ENCODE peak calls at places on chromosomes 6 and 20, in four cellular contexts. One of them, this sample, is unnamed.

GRCh38 chr6:53263915-53264314 is 84.8 kb downstream of the ELOVL5 start:
- DNase-seq in GM12892: no peak
- DNase-seq in suprapubic skin: no peak
- DNase-seq in endothelial cell of umbilical vein: no peak
- DNase-seq in this sample: no peak

GRCh38 chr6:122184260-122184934 is 215.1 kb upstream of the HSF2 start:
- DNase-seq in GM12892: no peak
- DNase-seq in suprapubic skin: no peak
- DNase-seq in endothelial cell of umbilical vein: peak; percentile 32
- DNase-seq in this sample: no peak

GRCh38 chr20:5714261-5715041 is 35.8 kb upstream of the SHLD1 start:
- DNase-seq in GM12892: no peak
- DNase-seq in suprapubic skin: no peak
- DNase-seq in endothelial cell of umbilical vein: peak; percentile 77
- DNase-seq in this sample: no peak

GRCh38 chr20:33667245-33668086 is 723 bp downstream of the ACTL10 start:
- DNase-seq in GM12892: peak; percentile 50
- DNase-seq in suprapubic skin: no peak
- DNase-seq in endothelial cell of umbilical vein: peak; percentile 73
- DNase-seq in this sample: peak; percentile 93

GRCh38 chr6:39203398-39203797 is 25.9 kb downstream of the KCNK5 start:
- DNase-seq in GM12892: no peak
- DNase-seq in suprapubic skin: no peak
- DNase-seq in endothelial cell of umbilical vein: no peak
- DNase-seq in this sample: no peak

GRCh38 chr6:154099211-154099610 is 60.2 kb downstream of the OPRM1 start:
- DNase-seq in GM12892: no peak
- DNase-seq in suprapubic skin: no peak
- DNase-seq in endothelial cell of umbilical vein: no peak
- DNase-seq in this sample: no peak

GRCh38 chr20:39874049-39874893 is 814.8 kb downstream of the MAFB start:
- DNase-seq in GM12892: peak; percentile 19
- DNase-seq in suprapubic skin: peak; percentile 81
- DNase-seq in endothelial cell of umbilical vein: peak; percentile 90
- DNase-seq in this sample: peak; percentile 61

GRCh38 chr20:17541596-17541995 is 10.4 kb upstream of the BFSP1 start:
- DNase-seq in GM12892: no peak
- DNase-seq in suprapubic skin: no peak
- DNase-seq in endothelial cell of umbilical vein: no peak
- DNase-seq in this sample: no peak

GRCh38 chr6:5728726-5729434 is 277.8 kb downstream of the NRN1 start:
- DNase-seq in GM12892: no peak
- DNase-seq in suprapubic skin: no peak
- DNase-seq in endothelial cell of umbilical vein: peak; percentile 31
- DNase-seq in this sample: no peak

GRCh38 chr20:13723015-13723414 is 61.7 kb downstream of the ESF1 start:
- DNase-seq in GM12892: no peak
- DNase-seq in suprapubic skin: no peak
- DNase-seq in endothelial cell of umbilical vein: no peak
- DNase-seq in this sample: no peak

GRCh38 chr6:83062225-83062624 is 3.4 kb downstream of the UBE3D start:
- DNase-seq in GM12892: no peak
- DNase-seq in suprapubic skin: no peak
- DNase-seq in endothelial cell of umbilical vein: no peak
- DNase-seq in this sample: no peak

GRCh38 chr6:54617730-54618129 is 228.8 kb upstream of the FAM83B start:
- DNase-seq in GM12892: no peak
- DNase-seq in suprapubic skin: no peak
- DNase-seq in endothelial cell of umbilical vein: peak; percentile 68
- DNase-seq in this sample: no peak

GRCh38 chr6:85408039-85408438 is 41.8 kb upstream of the NT5E start:
- DNase-seq in GM12892: no peak
- DNase-seq in suprapubic skin: no peak
- DNase-seq in endothelial cell of umbilical vein: no peak
- DNase-seq in this sample: no peak

GRCh38 chr6:134853111-134854055 is 96.5 kb downstream of the ALDH8A1 start:
- DNase-seq in GM12892: no peak
- DNase-seq in suprapubic skin: no peak
- DNase-seq in endothelial cell of umbilical vein: no peak
- DNase-seq in this sample: no peak

GRCh38 chr6:19121516-19121915 is 715.7 kb upstream of the ID4 start:
- DNase-seq in GM12892: no peak
- DNase-seq in suprapubic skin: no peak
- DNase-seq in endothelial cell of umbilical vein: no peak
- DNase-seq in this sample: no peak

GRCh38 chr6:39881851-39882566 is 52.3 kb downstream of the MOCS1 start:
- DNase-seq in GM12892: no peak
- DNase-seq in suprapubic skin: no peak
- DNase-seq in endothelial cell of umbilical vein: peak; percentile 8
- DNase-seq in this sample: no peak

GRCh38 chr20:7113577-7114466 is 346.3 kb downstream of the BMP2 start:
- DNase-seq in GM12892: no peak
- DNase-seq in suprapubic skin: no peak
- DNase-seq in endothelial cell of umbilical vein: peak; percentile 53
- DNase-seq in this sample: no peak

GRCh38 chr20:34579191-34579661 is 20.7 kb downstream of the MAP1LC3A start:
- DNase-seq in GM12892: no peak
- DNase-seq in suprapubic skin: no peak
- DNase-seq in endothelial cell of umbilical vein: peak; percentile 83
- DNase-seq in this sample: peak; percentile 40

GRCh38 chr6:31663961-31664789 is 622 bp downstream of the GPANK1 start:
- DNase-seq in GM12892: no peak
- DNase-seq in suprapubic skin: peak; percentile 81
- DNase-seq in endothelial cell of umbilical vein: peak; percentile 51
- DNase-seq in this sample: peak; percentile 90

GRCh38 chr6:11354019-11354418 is 121.6 kb upstream of the NEDD9 start:
- DNase-seq in GM12892: no peak
- DNase-seq in suprapubic skin: peak; percentile 60
- DNase-seq in endothelial cell of umbilical vein: peak; percentile 94
- DNase-seq in this sample: peak; percentile 37

GRCh38 chr6:54586251-54586650 is 260.3 kb upstream of the FAM83B start:
- DNase-seq in GM12892: no peak
- DNase-seq in suprapubic skin: no peak
- DNase-seq in endothelial cell of umbilical vein: peak; percentile 19
- DNase-seq in this sample: no peak

GRCh38 chr6:162704001-162704400 is 23.6 kb downstream of the PRKN start:
- DNase-seq in GM12892: no peak
- DNase-seq in suprapubic skin: no peak
- DNase-seq in endothelial cell of umbilical vein: no peak
- DNase-seq in this sample: no peak

GRCh38 chr20:49561806-49562205 is 6.1 kb downstream of the PTGIS start:
- DNase-seq in GM12892: no peak
- DNase-seq in suprapubic skin: no peak
- DNase-seq in endothelial cell of umbilical vein: no peak
- DNase-seq in this sample: no peak

GRCh38 chr6:156852147-156852857 is 75.1 kb downstream of the ARID1B start:
- DNase-seq in GM12892: no peak
- DNase-seq in suprapubic skin: no peak
- DNase-seq in endothelial cell of umbilical vein: no peak
- DNase-seq in this sample: no peak

GRCh38 chr6:144006731-144007454 is 1.2 kb downstream of the PLAGL1 start:
- DNase-seq in GM12892: no peak
- DNase-seq in suprapubic skin: peak; percentile 66
- DNase-seq in endothelial cell of umbilical vein: peak; percentile 67
- DNase-seq in this sample: no peak

GRCh38 chr6:10375391-10375969 is 39.4 kb downstream of the TFAP2A start:
- DNase-seq in GM12892: no peak
- DNase-seq in suprapubic skin: no peak
- DNase-seq in endothelial cell of umbilical vein: no peak
- DNase-seq in this sample: no peak

GRCh38 chr20:39070484-39071231 is 108.5 kb downstream of the DHX35 start:
- DNase-seq in GM12892: no peak
- DNase-seq in suprapubic skin: no peak
- DNase-seq in endothelial cell of umbilical vein: peak; percentile 25
- DNase-seq in this sample: no peak

GRCh38 chr20:18481596-18481995 is 14.4 kb downstream of the POLR3F start:
- DNase-seq in GM12892: no peak
- DNase-seq in suprapubic skin: no peak
- DNase-seq in endothelial cell of umbilical vein: no peak
- DNase-seq in this sample: no peak

GRCh38 chr20:45347936-45348809 is at the start of gene SDC4:
- DNase-seq in GM12892: peak; percentile 51
- DNase-seq in suprapubic skin: peak; percentile 83
- DNase-seq in endothelial cell of umbilical vein: peak; percentile 44
- DNase-seq in this sample: peak; percentile 95

GRCh38 chr6:146357578-146358340 is 185.9 kb upstream of the RAB32 start:
- DNase-seq in GM12892: no peak
- DNase-seq in suprapubic skin: no peak
- DNase-seq in endothelial cell of umbilical vein: peak; percentile 91
- DNase-seq in this sample: no peak

GRCh38 chr6:160379464-160379863 is 31.3 kb downstream of the SLC22A3 start:
- DNase-seq in GM12892: no peak
- DNase-seq in suprapubic skin: no peak
- DNase-seq in endothelial cell of umbilical vein: no peak
- DNase-seq in this sample: no peak

GRCh38 chr6:88370127-88370710 is 204.1 kb upstream of the CNR1 start:
- DNase-seq in GM12892: no peak
- DNase-seq in suprapubic skin: no peak
- DNase-seq in endothelial cell of umbilical vein: no peak
- DNase-seq in this sample: no peak

GRCh38 chr20:21435576-21435975 is 38.2 kb upstream of the NKX2-4 start:
- DNase-seq in GM12892: no peak
- DNase-seq in suprapubic skin: no peak
- DNase-seq in endothelial cell of umbilical vein: no peak
- DNase-seq in this sample: no peak

GRCh38 chr6:3228046-3228671 is 706 bp upstream of the TUBB2B start:
- DNase-seq in GM12892: no peak
- DNase-seq in suprapubic skin: no peak
- DNase-seq in endothelial cell of umbilical vein: no peak
- DNase-seq in this sample: peak; percentile 86

GRCh38 chr6:36343109-36343508 is 6.4 kb upstream of the BNIP5 start:
- DNase-seq in GM12892: no peak
- DNase-seq in suprapubic skin: no peak
- DNase-seq in endothelial cell of umbilical vein: no peak
- DNase-seq in this sample: no peak

GRCh38 chr6:133101790-133102189 is 139.4 kb upstream of the EYA4 start:
- DNase-seq in GM12892: no peak
- DNase-seq in suprapubic skin: no peak
- DNase-seq in endothelial cell of umbilical vein: no peak
- DNase-seq in this sample: no peak

GRCh38 chr20:6664574-6664973 is 102.9 kb upstream of the BMP2 start:
- DNase-seq in GM12892: no peak
- DNase-seq in suprapubic skin: no peak
- DNase-seq in endothelial cell of umbilical vein: no peak
- DNase-seq in this sample: no peak

GRCh38 chr6:70709826-70710225 is 42.1 kb downstream of the SMAP1 start:
- DNase-seq in GM12892: no peak
- DNase-seq in suprapubic skin: no peak
- DNase-seq in endothelial cell of umbilical vein: no peak
- DNase-seq in this sample: no peak

GRCh38 chr6:5723905-5724691 is 282.6 kb downstream of the NRN1 start:
- DNase-seq in GM12892: peak; percentile 65
- DNase-seq in suprapubic skin: no peak
- DNase-seq in endothelial cell of umbilical vein: no peak
- DNase-seq in this sample: no peak

GRCh38 chr6:82521369-82521768 is 157.8 kb downstream of the TPBG start:
- DNase-seq in GM12892: no peak
- DNase-seq in suprapubic skin: no peak
- DNase-seq in endothelial cell of umbilical vein: no peak
- DNase-seq in this sample: no peak

GRCh38 chr6:32944265-32944664 is 3.4 kb upstream of the HLA-DMB start:
- DNase-seq in GM12892: no peak
- DNase-seq in suprapubic skin: no peak
- DNase-seq in endothelial cell of umbilical vein: no peak
- DNase-seq in this sample: no peak
- TF ChIP-seq POLR2A in GM12892: peak; percentile 79
- TF ChIP-seq POLR2A in suprapubic skin: no peak
- TF ChIP-seq POLR2A in endothelial cell of umbilical vein: no peak
- TF ChIP-seq POLR2A in this sample: no peak

DNA sequence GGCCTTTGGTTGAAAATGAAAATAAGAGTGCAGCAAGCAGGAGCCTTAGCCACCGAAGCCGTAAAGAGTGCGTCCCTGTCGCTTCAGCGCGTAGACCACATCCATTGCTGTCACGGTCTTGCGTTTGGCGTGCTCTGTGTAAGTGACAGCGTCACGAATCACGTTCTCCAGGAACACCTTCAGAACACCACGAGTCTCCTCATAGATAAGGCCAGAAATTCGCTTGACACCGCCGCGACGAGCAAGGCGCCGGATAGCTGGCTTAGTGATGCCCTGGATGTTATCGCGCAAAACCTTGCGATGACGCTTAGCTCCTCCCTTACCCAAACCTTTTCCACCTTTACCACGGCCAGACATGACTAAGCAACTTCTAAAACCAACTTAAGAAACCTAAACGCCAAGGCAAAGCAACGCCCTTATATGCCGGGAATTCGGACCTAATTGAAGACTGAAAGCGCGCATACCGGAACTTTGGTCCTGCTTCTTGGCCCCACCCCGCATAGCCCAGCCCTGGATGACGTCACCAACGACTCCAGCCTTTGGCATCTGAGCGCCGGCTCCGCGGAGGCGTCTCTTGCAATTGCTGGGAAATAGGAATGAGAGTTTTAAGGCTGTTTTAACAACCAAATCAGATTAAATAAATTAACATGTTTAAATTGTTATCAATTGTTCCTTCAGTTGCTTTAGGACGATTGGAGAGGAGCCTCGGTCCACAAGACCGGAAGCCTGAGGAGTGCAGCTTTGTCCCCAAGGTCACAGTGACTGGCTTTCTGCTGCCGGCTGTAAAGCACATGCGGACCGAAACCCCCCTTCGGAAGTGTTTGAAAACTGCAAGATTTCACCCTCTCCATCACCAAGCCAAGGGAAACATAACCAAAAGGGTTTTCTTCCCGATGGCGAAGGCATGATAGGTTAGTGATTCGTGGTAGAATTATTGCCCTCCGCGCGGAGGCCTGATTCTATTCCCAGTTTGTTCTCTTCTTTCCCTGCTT is 79.6 kb upstream of the BTN3A2 start:
- DNase-seq in GM12892: peak; percentile 54
- DNase-seq in suprapubic skin: peak; percentile 98
- DNase-seq in endothelial cell of umbilical vein: peak; percentile 98
- DNase-seq in this sample: peak; percentile 99
- TF ChIP-seq POLR2A in GM12892: peak; percentile 96
- TF ChIP-seq POLR2A in suprapubic skin: peak; percentile 68
- TF ChIP-seq POLR2A in endothelial cell of umbilical vein: peak; percentile 99
- TF ChIP-seq POLR2A in this sample: no peak

GRCh38 chr6:26157838-26158580 is 70.8 kb downstream of the HFE start:
- DNase-seq in GM12892: no peak
- DNase-seq in suprapubic skin: peak; percentile 86
- DNase-seq in endothelial cell of umbilical vein: peak; percentile 97
- DNase-seq in this sample: peak; percentile 92
- TF ChIP-seq POLR2A in GM12892: peak; percentile 72
- TF ChIP-seq POLR2A in suprapubic skin: peak; percentile 93
- TF ChIP-seq POLR2A in endothelial cell of umbilical vein: peak; percentile 96
- TF ChIP-seq POLR2A in this sample: no peak

GRCh38 chr6:33276864-33277662 is at the start of gene B3GALT4:
- DNase-seq in GM12892: peak; percentile 84
- DNase-seq in suprapubic skin: peak; percentile 91
- DNase-seq in endothelial cell of umbilical vein: peak; percentile 67
- DNase-seq in this sample: peak; percentile 97
- TF ChIP-seq POLR2A in GM12892: peak; percentile 96
- TF ChIP-seq POLR2A in suprapubic skin: peak; percentile 57
- TF ChIP-seq POLR2A in endothelial cell of umbilical vein: peak; percentile 96
- TF ChIP-seq POLR2A in this sample: peak; percentile 10